ENCODE peak calls at places on chromosomes 5 and 9, in four cellular contexts. Z is neuronal stem cell, R is trophoblast cell, S is H9. B is an unnamed sample.

GRCh38 chr5:53302524-53302923 is 177.9 kb upstream of the FST start:
- DNase-seq in Z (no peak), R (no peak), S (no peak), B (peak)

GRCh38 chr5:151742870-151743294 is 15.5 kb downstream of the ATOX1 start:
- DNase-seq in Z (peak), R (peak), S (peak), B (peak)

GRCh38 chr9:105132006-105132405 is 112.4 kb upstream of the SLC44A1 start:
- DNase-seq in Z (no peak), R (no peak), S (no peak), B (no peak)

GRCh38 chr9:70060148-70060882 is 16.7 kb downstream of the MAMDC2 start:
- DNase-seq in Z (no peak), R (no peak), S (no peak), B (no peak)

GRCh38 chr5:164672190-164672589 is 1166.8 kb downstream of the MAT2B start:
- DNase-seq in Z (no peak), R (no peak), S (no peak), B (no peak)

GRCh38 chr5:1507961-1508678 is 15.6 kb downstream of the LPCAT1 start:
- DNase-seq in Z (no peak), R (no peak), S (no peak), B (no peak)

GRCh38 chr9:135222991-135223760 is 135.7 kb downstream of the OLFM1 start:
- DNase-seq in Z (no peak), R (no peak), S (no peak), B (no peak)

GRCh38 chr9:79408200-79408599 is 163.6 kb upstream of the TLE4 start:
- DNase-seq in Z (no peak), R (no peak), S (no peak), B (peak)

GRCh38 chr9:21252727-21253547 is 13.1 kb upstream of the IFNA14 start:
- DNase-seq in Z (peak), R (no peak), S (no peak), B (peak)

GRCh38 chr5:119343766-119344165 is 12.1 kb upstream of the TNFAIP8 start:
- DNase-seq in Z (no peak), R (peak), S (no peak), B (peak)

GRCh38 chr9:125317704-125318103 is 56.1 kb downstream of the GAPVD1 start:
- DNase-seq in Z (no peak), R (no peak), S (no peak), B (no peak)

DNA sequence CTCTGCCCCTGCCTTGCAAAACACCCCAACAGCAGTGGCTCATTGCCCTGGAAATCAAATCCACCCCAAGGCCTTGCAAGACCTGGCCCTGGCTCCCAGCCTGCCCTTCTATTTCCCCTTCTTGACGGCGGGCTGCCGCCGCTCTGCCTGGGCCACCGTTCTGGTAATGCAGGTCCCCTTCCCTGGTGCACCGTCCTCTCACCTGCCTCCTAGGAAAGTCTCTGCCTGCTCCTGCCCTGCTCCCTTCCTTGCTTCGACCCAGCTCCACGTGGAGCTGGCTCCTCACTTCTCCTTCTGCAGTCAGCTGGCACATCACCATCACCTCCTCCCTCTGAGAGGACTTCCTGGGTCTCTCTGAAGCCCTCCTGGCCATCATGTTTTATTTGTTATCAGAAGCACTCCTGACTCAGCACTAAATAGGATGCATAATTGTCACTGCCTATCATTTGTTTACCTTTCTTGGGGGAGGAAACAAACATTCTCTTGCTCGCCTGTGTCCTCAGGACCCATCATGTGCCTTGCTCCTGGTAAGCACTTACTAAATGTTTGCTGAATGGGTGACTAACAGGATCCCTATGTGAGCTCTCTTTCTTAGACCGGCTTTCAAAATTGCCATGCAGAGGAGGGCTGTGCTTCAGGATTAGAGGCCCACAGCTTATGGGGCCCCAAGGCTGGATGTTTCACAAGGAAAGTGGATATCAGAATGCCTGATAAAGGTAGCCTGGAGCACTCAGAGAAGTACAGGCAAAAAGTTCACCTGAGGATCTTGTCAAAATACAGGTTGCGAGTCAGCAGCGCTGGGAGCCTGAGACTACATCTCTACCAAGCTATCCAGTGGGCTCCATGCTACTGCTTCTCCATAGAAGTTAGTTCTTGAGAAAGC is 19.6 kb upstream of the C5orf47 start:
- DNase-seq in Z (no peak), R (peak), S (no peak), B (peak)
- H3K4ac ChIP-seq in Z (no peak), R (no peak), S (no peak), B (peak)

GRCh38 chr9:120927125-120928014 is 774 bp upstream of the TRAF1 start:
- DNase-seq in Z (no peak), R (no peak), S (no peak), B (no peak)

GRCh38 chr9:120929392-120929791 is 2.8 kb upstream of the TRAF1 start:
- DNase-seq in Z (no peak), R (no peak), S (no peak), B (no peak)

GRCh38 chr9:120928015-120928719 is 1.6 kb upstream of the TRAF1 start:
- DNase-seq in Z (no peak), R (peak), S (peak), B (no peak)

GRCh38 chr9:120926397-120926928 is at the start of gene TRAF1:
- DNase-seq in Z (no peak), R (no peak), S (no peak), B (peak)

GRCh38 chr9:120928720-120929389 is 2.3 kb upstream of the TRAF1 start:
- DNase-seq in Z (peak), R (no peak), S (peak), B (no peak)
- H3K4ac ChIP-seq in Z (no peak), R (peak), S (no peak), B (peak)

DNA sequence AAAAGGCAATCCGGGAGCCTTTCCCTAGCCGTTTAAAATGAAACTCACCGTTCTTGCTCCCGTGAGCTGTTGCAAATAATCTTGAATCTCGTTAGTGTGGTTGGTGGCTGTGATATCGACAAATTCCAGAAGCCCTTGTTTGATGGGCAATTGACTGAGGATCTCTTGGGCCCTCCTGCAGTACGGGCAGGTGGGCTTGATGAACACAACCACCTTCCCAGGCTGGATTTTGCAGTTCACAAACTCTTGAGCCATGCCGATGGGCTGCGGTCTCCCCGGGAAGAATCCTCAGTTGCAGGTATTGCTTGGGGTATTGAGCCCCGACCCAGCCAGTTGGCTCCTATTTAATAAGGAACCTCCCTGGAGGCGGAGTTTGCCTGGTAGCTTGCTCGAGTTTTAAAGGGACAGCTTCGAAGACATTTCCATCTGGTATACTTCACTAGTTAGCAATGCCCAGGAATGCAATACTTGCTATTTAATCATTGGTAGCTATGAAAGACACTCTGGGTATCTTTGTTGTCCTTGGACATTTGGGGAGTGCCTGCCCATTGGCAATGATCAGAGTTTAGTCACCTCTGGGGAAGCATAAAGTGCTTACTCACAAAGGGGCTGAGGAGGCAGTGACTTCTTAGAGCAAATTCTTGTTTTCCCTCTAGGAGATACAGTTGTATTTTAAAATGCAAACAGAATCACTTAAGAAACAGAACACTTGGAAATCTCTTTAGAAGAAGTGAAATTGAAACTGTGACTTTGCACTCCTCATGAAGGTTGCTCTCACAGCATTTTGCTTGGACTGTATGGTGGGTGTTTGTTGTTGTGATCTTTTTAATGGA is at the start of gene GLRX:
- DNase-seq in Z (peak), R (peak), S (peak), B (peak)
- H3K4ac ChIP-seq in Z (no peak), R (peak), S (no peak), B (peak)

DNA sequence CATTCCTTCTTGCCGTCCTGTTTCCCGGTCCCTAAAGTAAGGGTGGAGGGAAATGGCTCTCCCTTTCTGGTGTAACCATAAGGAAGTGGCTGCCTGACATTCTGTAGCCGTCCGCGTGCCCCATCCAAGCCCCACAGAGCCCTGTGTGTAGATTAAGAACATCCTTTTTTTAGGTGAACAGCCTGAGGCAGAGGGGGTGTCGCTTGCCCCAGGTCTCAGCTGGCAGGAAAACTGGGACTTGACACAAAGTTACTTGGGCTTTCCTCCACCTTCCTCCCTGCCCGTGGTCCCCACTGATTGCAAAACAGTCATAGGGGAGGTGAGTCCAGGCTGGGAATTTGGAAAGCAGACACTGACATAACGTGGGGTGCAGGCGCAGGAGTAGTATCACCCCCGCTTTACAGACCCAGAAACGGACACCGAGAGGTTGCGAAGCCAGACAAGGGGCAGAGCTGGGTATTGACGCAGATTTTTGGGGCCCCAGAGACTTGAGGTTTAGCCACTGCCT is 22.8 kb downstream of the C9orf50 start:
- DNase-seq in Z (no peak), R (no peak), S (no peak), B (no peak)
- H3K4ac ChIP-seq in Z (no peak), R (peak), S (no peak), B (peak)

GRCh38 chr5:29800752-29801151 is 1392.7 kb upstream of the CDH6 start:
- DNase-seq in Z (no peak), R (no peak), S (no peak), B (no peak)

GRCh38 chr5:29790281-29790680 is 1403.2 kb upstream of the CDH6 start:
- DNase-seq in Z (no peak), R (no peak), S (no peak), B (no peak)

GRCh38 chr5:29795253-29795652 is 1398.2 kb upstream of the CDH6 start:
- DNase-seq in Z (no peak), R (no peak), S (no peak), B (no peak)

GRCh38 chr5:29794146-29794787 is 1399.2 kb upstream of the CDH6 start:
- DNase-seq in Z (no peak), R (no peak), S (no peak), B (no peak)

DNA sequence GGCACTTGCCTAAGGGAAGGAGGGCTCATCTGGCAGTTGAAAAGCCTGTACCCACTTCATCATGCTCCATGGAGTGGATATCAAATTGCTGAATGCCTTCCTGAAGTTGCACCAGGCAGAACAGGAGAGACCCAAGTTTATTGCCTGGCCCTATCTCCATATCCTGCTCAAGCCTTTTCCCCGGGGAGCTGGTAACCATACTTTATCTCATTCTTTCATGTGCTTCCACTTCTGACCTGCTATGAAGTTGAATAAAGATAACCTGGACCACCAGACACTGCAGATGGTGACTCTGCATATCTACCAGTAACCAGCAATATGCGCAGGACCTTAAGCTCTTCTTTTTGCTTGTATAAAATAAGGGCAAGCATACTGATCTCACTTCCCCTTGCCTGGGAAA is 1397.5 kb upstream of the CDH6 start:
- DNase-seq in Z (no peak), R (no peak), S (peak), B (no peak)
- H3K4ac ChIP-seq in Z (no peak), R (no peak), S (no peak), B (no peak)

DNA sequence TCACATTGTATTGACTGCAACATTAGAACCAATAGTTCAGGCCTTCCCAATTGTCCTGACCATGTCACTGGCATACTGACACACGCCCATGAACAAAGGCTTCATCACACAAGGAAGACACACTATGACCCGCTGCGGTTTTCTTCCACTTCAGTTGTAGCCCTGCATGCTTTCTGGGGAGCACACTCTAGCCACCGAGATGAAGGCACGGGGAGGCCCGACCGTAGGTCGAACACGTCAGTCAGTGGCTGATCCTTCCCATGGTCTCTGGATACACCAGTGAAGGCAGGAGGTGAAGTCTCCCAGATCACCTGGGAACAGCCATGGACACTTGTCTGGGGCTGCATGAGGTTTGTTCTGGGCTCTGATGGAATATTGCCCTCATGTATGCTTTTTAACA is 224.7 kb downstream of the FSTL4 start:
- DNase-seq in Z (no peak), R (no peak), S (peak), B (no peak)
- H3K4ac ChIP-seq in Z (no peak), R (no peak), S (no peak), B (no peak)

DNA sequence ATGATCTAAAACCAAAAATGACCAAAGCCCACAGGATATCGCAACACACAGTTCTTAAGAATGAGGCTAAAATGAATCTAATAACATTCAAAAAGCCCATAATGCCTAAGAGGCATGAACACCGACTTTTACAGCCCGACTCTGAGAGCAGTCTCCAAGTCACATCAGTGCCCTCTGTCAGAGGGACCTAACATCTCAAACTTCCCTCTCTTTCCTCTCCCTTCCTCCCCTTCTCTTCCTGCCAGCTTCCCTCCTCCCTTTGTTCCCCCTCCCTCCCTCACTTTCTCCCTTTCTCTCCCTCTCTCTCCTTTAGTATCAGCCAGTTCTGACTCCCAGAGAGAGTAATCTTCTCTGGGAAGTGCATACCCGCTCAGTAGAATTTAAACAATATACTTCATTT is 154.4 kb downstream of the GLIS3 start:
- DNase-seq in Z (no peak), R (no peak), S (no peak), B (no peak)
- H3K4ac ChIP-seq in Z (no peak), R (no peak), S (no peak), B (peak)

DNA sequence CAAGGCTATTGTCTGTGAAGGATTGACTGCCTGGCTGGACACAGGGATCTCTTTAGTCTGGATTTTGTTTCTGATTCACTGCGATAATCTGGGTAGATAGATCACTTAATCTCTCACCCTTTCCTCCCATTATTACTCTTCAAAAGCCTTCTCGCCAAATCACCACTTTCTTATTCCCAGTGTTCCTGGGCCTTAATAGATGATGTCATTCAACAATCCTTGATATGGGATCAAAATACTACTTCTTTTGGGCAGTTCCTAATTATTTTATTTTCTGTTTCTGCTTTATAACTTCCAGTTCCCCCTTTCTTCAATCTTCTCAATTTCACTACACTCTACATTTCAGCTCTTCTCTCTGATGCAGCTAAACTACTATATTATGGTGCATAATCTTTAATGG is 6.8 kb upstream of the CRHBP start:
- DNase-seq in Z (no peak), R (no peak), S (no peak), B (no peak)
- H3K4ac ChIP-seq in Z (no peak), R (no peak), S (no peak), B (no peak)

GRCh38 chr5:21254161-21254560 is 1266.2 kb upstream of the CDH18 start:
- DNase-seq in Z (no peak), R (no peak), S (no peak), B (no peak)
- H3K4ac ChIP-seq in Z (no peak), R (no peak), S (no peak), B (no peak)